ENCODE peak calls at places on chromosomes 3 and 15, in six cellular contexts. V is GM23248, I is A549, B is RCC 7860, L is tibial nerve, N is activated gamma-delta T cell treated with Interleukin-2 at 50 U/mL for 16 hours. D is an unnamed sample.

GRCh38 chr3:4290272-4290893 is 12.8 kb upstream of the SETMAR start:
- DNase-seq in I (peak; percentile 48), V (peak; percentile 48), L (peak; percentile 18), B (peak; percentile 27), N (peak; percentile 36), D (peak; percentile 55)

GRCh38 chr15:24269166-24269571 is 406.4 kb upstream of the NPAP1 start:
- DNase-seq in V (no peak), L (no peak), I (no peak), N (no peak), B (no peak), D (no peak)

GRCh38 chr3:140203510-140203909 is 268.5 kb downstream of the CLSTN2 start:
- DNase-seq in I (no peak), L (no peak), B (no peak), N (no peak), V (no peak), D (no peak)

GRCh38 chr15:60889006-60889405 is 340.1 kb downstream of the RORA start:
- DNase-seq in B (no peak), I (no peak), N (no peak), L (no peak), V (no peak), D (no peak)

GRCh38 chr15:40290540-40291087 is 7.8 kb upstream of the ANKRD63 start:
- DNase-seq in V (no peak), B (no peak), I (no peak), L (no peak), N (no peak), D (no peak)

GRCh38 chr3:48565591-48566400 is 2.2 kb upstream of the UCN2 start:
- DNase-seq in B (peak; percentile 79), L (no peak), I (peak; percentile 56), V (peak; percentile 86), N (no peak), D (peak; percentile 12)

GRCh38 chr15:93037341-93038063 is 51.5 kb downstream of the RGMA start:
- DNase-seq in I (no peak), L (peak; percentile 67), V (peak; percentile 55), N (no peak), B (no peak), D (no peak)

GRCh38 chr15:64921711-64922110 is 10.0 kb downstream of the ANKDD1A start:
- DNase-seq in N (no peak), B (no peak), I (no peak), L (no peak), V (no peak), D (no peak)

GRCh38 chr3:193970773-193971206 is 165.2 kb upstream of the HES1 start:
- DNase-seq in L (no peak), V (no peak), N (no peak), B (peak; percentile 39), I (no peak), D (no peak)

GRCh38 chr3:139906441-139906840 is 28.5 kb upstream of the CLSTN2 start:
- DNase-seq in N (no peak), L (no peak), I (peak; percentile 14), B (peak; percentile 89), V (peak; percentile 60), D (peak; percentile 67)

GRCh38 chr3:141575879-141576743 is 89.3 kb downstream of the RASA2 start:
- DNase-seq in V (peak; percentile 44), B (peak; percentile 31), L (no peak), N (no peak), I (peak; percentile 20), D (peak; percentile 11)

GRCh38 chr15:70587896-70588567 is 175.3 kb downstream of the UACA start:
- DNase-seq in N (no peak), I (no peak), V (no peak), L (no peak), B (no peak), D (no peak)

D was measured in A673.